ENCODE peak calls at places on chromosomes 13 and 19, in four cellular contexts. V is GM12878, I is K562, Z is HepG2. G is an unnamed sample.

GRCh38 chr13:48431431-48431830 is 18.5 kb upstream of the LPAR6 start:
- DNase-seq in V (no peak), I (no peak), Z (peak; percentile 73), G (no peak)

GRCh38 chr19:33275933-33276619 is 26.3 kb downstream of the CEBPA start:
- DNase-seq in Z (peak; percentile 93), V (no peak), I (no peak), G (no peak)

GRCh38 chr13:66675620-66676019 is 554.5 kb downstream of the PCDH9 start:
- DNase-seq in Z (no peak), V (no peak), I (no peak), G (no peak)

GRCh38 chr13:47499358-47500150 is 501.5 kb downstream of the SUCLA2 start:
- DNase-seq in I (no peak), V (no peak), Z (no peak), G (no peak)

GRCh38 chr19:50703915-50704548 is 15.6 kb downstream of the SHANK1 start:
- DNase-seq in I (peak; percentile 34), Z (peak; percentile 10), V (no peak), G (peak; percentile 47)

GRCh38 chr19:2775556-2776430 is 7.3 kb downstream of the SGTA start:
- DNase-seq in I (peak; percentile 47), V (no peak), Z (peak; percentile 88), G (no peak)

GRCh38 chr13:36817996-36818395 is 1.0 kb upstream of the RFXAP start:
- DNase-seq in V (no peak), I (no peak), Z (no peak), G (no peak)

GRCh38 chr13:40503966-40504591 is 162.4 kb downstream of the FOXO1 start:
- DNase-seq in V (no peak), Z (peak; percentile 99), I (no peak), G (no peak)

GRCh38 chr19:2534374-2535050 is 58.6 kb downstream of the GADD45B start:
- DNase-seq in I (no peak), Z (no peak), V (no peak), G (no peak)

GRCh38 chr19:50501186-50501567 is 9.8 kb downstream of the JOSD2 start:
- DNase-seq in Z (no peak), V (no peak), I (no peak), G (no peak)

GRCh38 chr19:5948697-5949564 is 29.0 kb downstream of the RANBP3 start:
- DNase-seq in V (no peak), Z (no peak), I (no peak), G (no peak)

GRCh38 chr19:45187421-45188100 is 9.0 kb downstream of the BLOC1S3 start:
- DNase-seq in Z (peak; percentile 49), V (no peak), I (peak; percentile 64), G (peak; percentile 67)

GRCh38 chr19:8069116-8069973 is 16.8 kb downstream of the CCL25 start:
- DNase-seq in I (peak; percentile 53), V (no peak), Z (no peak), G (no peak)

GRCh38 chr19:29615891-29616425 is 9.9 kb downstream of the POP4 start:
- DNase-seq in I (no peak), Z (no peak), V (no peak), G (no peak)

GRCh38 chr13:52767949-52768516 is 28.4 kb upstream of the CNMD start:
- DNase-seq in Z (no peak), I (no peak), V (no peak), G (no peak)

GRCh38 chr13:30157616-30157993 is 149.7 kb downstream of the KATNAL1 start:
- DNase-seq in I (no peak), Z (no peak), V (peak; percentile 65), G (no peak)

DNA sequence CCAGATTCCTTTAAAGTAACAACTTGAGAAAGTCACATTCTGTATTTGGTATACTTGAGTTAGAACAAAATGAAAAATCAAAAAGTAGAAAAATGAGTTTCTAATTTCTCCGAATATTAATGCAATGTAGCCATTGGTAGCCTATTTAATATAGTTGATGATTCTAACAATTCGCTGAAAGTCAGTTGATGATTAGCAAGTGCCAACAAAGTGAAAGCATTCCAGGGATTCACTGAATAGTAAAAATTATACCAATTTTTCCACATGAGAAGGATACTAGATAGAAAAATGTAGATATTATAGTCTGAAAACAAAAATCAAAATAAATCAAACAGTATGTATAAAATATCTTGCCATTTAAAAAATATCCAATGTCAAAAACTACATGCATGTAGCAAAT is 117.2 kb downstream of the FREM2 start:
- DNase-seq in I (no peak), V (no peak), Z (no peak), G (no peak)
- TF ChIP-seq SP1 in I (no peak), V (no peak), Z (no peak), G (no peak)

DNA sequence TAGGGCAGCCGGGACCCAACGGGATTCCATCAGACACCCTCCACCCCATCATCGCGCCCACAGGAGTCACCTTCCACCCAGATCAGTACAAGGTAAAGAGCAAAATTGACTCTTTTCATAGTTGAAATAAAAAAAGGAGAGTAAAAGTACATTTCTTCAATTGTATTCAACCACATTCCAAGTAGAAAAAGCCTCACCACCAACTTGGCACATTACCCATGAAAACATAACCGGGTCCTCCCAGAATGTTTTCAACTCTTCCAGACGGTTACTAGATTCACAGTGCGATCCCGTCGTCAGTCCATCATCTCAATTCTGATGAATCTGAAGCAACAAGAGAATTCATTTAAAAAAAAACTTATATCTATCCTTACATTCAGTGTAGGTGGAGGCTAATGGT is 125.2 kb downstream of the RAB20 start:
- DNase-seq in I (no peak), V (no peak), Z (no peak), G (no peak)
- TF ChIP-seq TARDBP in I (no peak), V (no peak), Z (no peak), G (no peak)

GRCh38 chr13:58908019-58908679 is 1255.6 kb downstream of the DIAPH3 start:
- DNase-seq in Z (no peak), I (no peak), V (no peak), G (no peak)
- TF ChIP-seq SP1 in Z (no peak), I (no peak), V (no peak), G (no peak)

GRCh38 chr19:46347985-46348384 is 1.1 kb downstream of the PPP5C start:
- DNase-seq in I (no peak), V (no peak), Z (no peak), G (no peak)

GRCh38 chr19:46350029-46350757 is 3.3 kb downstream of the PPP5C start:
- DNase-seq in Z (no peak), I (no peak), V (no peak), G (no peak)

GRCh38 chr19:46349311-46349993 is 2.6 kb downstream of the PPP5C start:
- DNase-seq in Z (no peak), V (no peak), I (no peak), G (no peak)

GRCh38 chr19:46351241-46352041 is 4.6 kb downstream of the PPP5C start:
- DNase-seq in I (no peak), Z (no peak), V (no peak), G (no peak)

DNA sequence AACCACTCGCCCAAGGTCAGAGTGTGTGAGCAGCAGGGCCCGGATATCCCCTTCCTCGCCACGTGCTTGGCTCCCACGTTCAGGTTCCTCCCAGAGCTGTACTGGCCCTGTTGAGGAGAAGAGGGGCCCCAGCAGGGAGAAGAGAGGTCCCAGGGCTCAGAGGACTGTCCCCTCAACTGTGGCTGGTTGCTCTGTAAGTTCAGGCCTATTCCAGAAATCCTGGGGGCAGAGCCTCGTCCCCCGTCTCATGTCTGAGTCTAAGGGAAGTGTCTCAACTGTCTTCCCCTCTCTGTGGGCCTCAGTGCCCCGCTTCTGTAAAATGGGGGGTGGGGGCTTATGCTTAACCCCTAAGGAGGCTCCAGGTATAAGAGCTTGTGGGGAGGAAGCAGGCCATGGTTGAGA is 3.9 kb downstream of the PPP5C start:
- DNase-seq in V (peak; percentile 51), Z (no peak), I (no peak), G (no peak)
- TF ChIP-seq TARDBP in V (no peak), Z (no peak), I (no peak), G (no peak)

GRCh38 chr19:12544401-12544876 is 6.8 kb downstream of the ZNF564 start:
- DNase-seq in Z (no peak), I (peak; percentile 69), V (no peak), G (no peak)
- TF ChIP-seq SP1 in Z (no peak), I (peak; percentile 69), V (no peak), G (no peak)

GRCh38 chr13:104577029-104577820 is 1511.0 kb upstream of the SLC10A2 start:
- DNase-seq in V (no peak), I (no peak), Z (no peak), G (no peak)

GRCh38 chr13:104567114-104567513 is 1500.9 kb upstream of the SLC10A2 start:
- DNase-seq in V (no peak), Z (no peak), I (no peak), G (no peak)

GRCh38 chr13:104571890-104572229 is 1505.6 kb upstream of the SLC10A2 start:
- DNase-seq in Z (no peak), I (no peak), V (no peak), G (no peak)

GRCh38 chr13:104565888-104566287 is 1499.7 kb upstream of the SLC10A2 start:
- DNase-seq in V (no peak), I (no peak), Z (no peak), G (no peak)

GRCh38 chr13:104571161-104571889 is 1505.1 kb upstream of the SLC10A2 start:
- DNase-seq in I (no peak), Z (peak; percentile 16), V (no peak), G (peak; percentile 30)
- TF ChIP-seq TARDBP in I (no peak), Z (no peak), V (no peak), G (no peak)

GRCh38 chr19:22901431-22902130 is 69.5 kb downstream of the ZNF723 start:
- DNase-seq in Z (no peak), V (no peak), I (no peak), G (no peak)
- TF ChIP-seq SP1 in Z (no peak), V (no peak), I (no peak), G (no peak)

GRCh38 chr13:26847281-26847680 is 86.7 kb upstream of the GPR12 start:
- DNase-seq in Z (no peak), V (no peak), I (no peak), G (no peak)
- TF ChIP-seq TARDBP in Z (no peak), V (no peak), I (no peak), G (no peak)

DNA sequence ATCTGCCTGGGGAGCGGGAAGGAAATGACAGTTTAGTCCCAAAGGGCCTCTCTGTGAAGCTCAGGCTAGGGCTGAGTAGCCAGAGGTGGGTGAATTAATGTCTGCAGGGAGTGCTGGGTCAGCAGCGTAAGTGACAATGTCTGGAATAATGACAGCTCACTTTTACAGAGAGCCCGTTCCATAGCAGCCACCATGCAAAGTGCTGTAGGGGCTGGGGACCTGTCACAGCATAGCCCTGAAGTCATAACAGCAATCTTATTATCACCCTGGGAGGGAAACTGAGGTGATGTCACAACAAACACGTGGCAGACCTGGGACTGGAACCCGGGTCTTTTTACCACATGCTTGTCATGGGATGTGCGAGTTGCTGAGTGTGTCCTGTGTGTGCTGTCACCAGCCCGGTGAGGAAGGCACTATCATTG is 8.7 kb upstream of the CD22 start:
- DNase-seq in I (no peak), V (no peak), Z (no peak), G (no peak)
- TF ChIP-seq SP1 in I (no peak), V (no peak), Z (no peak), G (no peak)

G was measured in HEK293T.